ENCODE peak calls at places on chromosomes 5 and 9, in ten cellular contexts. S, R, K, G, J, B, C, M, X and L are unnamed samples.

GRCh38 chr5:76544268-76544926 is 78.8 kb downstream of the F2RL2 start:
- DNase-seq in S (peak), R (peak), K (peak), G (peak), J (peak), B (no peak), C (peak), M (peak), X (no peak), L (peak)

GRCh38 chr9:124308606-124309310 is 51.0 kb downstream of the NEK6 start:
- DNase-seq in S (no peak), R (no peak), K (no peak), G (no peak), J (peak), B (no peak), C (no peak), M (peak), X (no peak), L (no peak)

GRCh38 chr5:77066823-77067442 is 20.2 kb downstream of the ZBED3 start:
- DNase-seq in S (peak), R (peak), K (peak), G (no peak), J (no peak), B (peak), C (peak), M (no peak), X (no peak), L (no peak)

GRCh38 chr5:171379961-171380360 is 7.7 kb upstream of the NPM1 start:
- DNase-seq in S (no peak), R (no peak), K (no peak), G (no peak), J (no peak), B (no peak), C (no peak), M (no peak), X (no peak), L (peak)

GRCh38 chr5:11064763-11065450 is 303.9 kb upstream of the DAP start:
- DNase-seq in S (no peak), R (no peak), K (no peak), G (no peak), J (no peak), B (no peak), C (no peak), M (no peak), X (no peak), L (no peak)

GRCh38 chr5:134578578-134579283 is 53.3 kb downstream of the JADE2 start:
- DNase-seq in S (no peak), R (no peak), K (no peak), G (no peak), J (no peak), B (no peak), C (no peak), M (no peak), X (peak), L (no peak)

GRCh38 chr9:7762600-7762999 is 37.0 kb downstream of the DMAC1 start:
- DNase-seq in S (no peak), R (no peak), K (no peak), G (no peak), J (no peak), B (no peak), C (no peak), M (no peak), X (no peak), L (no peak)

GRCh38 chr5:143396353-143396940 is 7.0 kb downstream of the NR3C1 start:
- DNase-seq in S (no peak), R (no peak), K (peak), G (no peak), J (no peak), B (no peak), C (no peak), M (no peak), X (no peak), L (no peak)

GRCh38 chr9:109190151-109190550 is 23.1 kb upstream of the FRRS1L start:
- DNase-seq in S (peak), R (peak), K (no peak), G (no peak), J (peak), B (no peak), C (peak), M (no peak), X (no peak), L (no peak)

GRCh38 chr5:169702726-169703481 is 65.8 kb downstream of the DOCK2 start:
- DNase-seq in S (no peak), R (no peak), K (peak), G (no peak), J (peak), B (no peak), C (no peak), M (no peak), X (no peak), L (no peak)

GRCh38 chr5:80151890-80152289 is 104.0 kb downstream of the SERINC5 start:
- DNase-seq in S (no peak), R (no peak), K (no peak), G (no peak), J (no peak), B (no peak), C (no peak), M (no peak), X (no peak), L (no peak)

GRCh38 chr9:98610196-98610595 is 98.5 kb downstream of the GABBR2 start:
- DNase-seq in S (peak), R (peak), K (peak), G (no peak), J (peak), B (no peak), C (no peak), M (no peak), X (no peak), L (no peak)

GRCh38 chr5:136033848-136034247 is 5.1 kb downstream of the TGFBI start:
- DNase-seq in S (no peak), R (peak), K (no peak), G (no peak), J (no peak), B (no peak), C (peak), M (no peak), X (no peak), L (no peak)

GRCh38 chr5:151295801-151296477 is 7.6 kb downstream of the SLC36A3 start:
- DNase-seq in S (no peak), R (no peak), K (no peak), G (no peak), J (no peak), B (no peak), C (no peak), M (no peak), X (no peak), L (no peak)

GRCh38 chr9:100505564-100506159 is 32.7 kb downstream of the TMEFF1 start:
- DNase-seq in S (peak), R (peak), K (peak), G (peak), J (peak), B (peak), C (peak), M (peak), X (no peak), L (peak)

GRCh38 chr5:59746261-59746765 is 147.2 kb downstream of the PDE4D start:
- DNase-seq in S (peak), R (peak), K (peak), G (no peak), J (no peak), B (peak), C (peak), M (peak), X (no peak), L (no peak)